ENCODE peak calls at places on chromosomes 13 and 19, in ten cellular contexts. Y is CD8-positive, alpha-beta T cell; D is IMR-90; N is left ventricle myocardium inferior; Q is fibroblast of lung; V is PC-3; B is A549; P is tibial artery; A is psoas muscle; K is cardiac muscle cell. H is an unnamed sample.

GRCh38 chr19:49862411-49863253 is 4.7 kb downstream of the PNKP start:
- DNase-seq in Y (no peak), D (no peak), N (no peak), Q (no peak), V (no peak), B (no peak), P (no peak), A (peak), K (peak), H (no peak)

GRCh38 chr13:111338841-111339240 is 18.4 kb downstream of the TEX29 start:
- DNase-seq in Y (no peak), D (no peak), N (no peak), Q (no peak), V (no peak), B (no peak), P (peak), A (no peak), K (no peak), H (no peak)

GRCh38 chr13:76885203-76886004 is 801 bp downstream of the KCTD12 start:
- DNase-seq in Y (peak), D (peak), N (peak), Q (peak), V (peak), B (peak), P (peak), A (peak), K (peak), H (no peak)

GRCh38 chr19:48558018-48558684 is 6.2 kb downstream of the SULT2B1 start:
- DNase-seq in Y (no peak), D (peak), N (no peak), Q (peak), V (peak), B (peak), P (peak), A (no peak), K (no peak), H (no peak)

GRCh38 chr13:102470283-102470920 is 68.6 kb upstream of the FGF14 start:
- DNase-seq in Y (no peak), D (no peak), N (no peak), Q (no peak), V (no peak), B (no peak), P (no peak), A (no peak), K (no peak), H (no peak)

GRCh38 chr19:5103061-5103701 is 134.3 kb downstream of the KDM4B start:
- DNase-seq in Y (no peak), D (peak), N (peak), Q (peak), V (no peak), B (no peak), P (peak), A (peak), K (no peak), H (no peak)

GRCh38 chr13:87274209-87274819 is 396.9 kb upstream of the SLITRK5 start:
- DNase-seq in Y (peak), D (peak), N (no peak), Q (peak), V (peak), B (no peak), P (no peak), A (no peak), K (peak), H (no peak)

GRCh38 chr13:70747305-70747704 is 639.1 kb upstream of the KLHL1 start:
- DNase-seq in Y (no peak), D (no peak), N (no peak), Q (no peak), V (no peak), B (no peak), P (no peak), A (no peak), K (no peak), H (peak)

GRCh38 chr13:80278706-80279105 is 62.2 kb downstream of the SPRY2 start:
- DNase-seq in Y (no peak), D (no peak), N (no peak), Q (no peak), V (no peak), B (no peak), P (no peak), A (no peak), K (no peak), H (no peak)

GRCh38 chr19:7685546-7686445 is 5.2 kb downstream of the TRAPPC5 start:
- DNase-seq in Y (no peak), D (no peak), N (no peak), Q (no peak), V (no peak), B (no peak), P (no peak), A (no peak), K (no peak), H (no peak)

GRCh38 chr13:111609631-111610030 is 289.2 kb downstream of the TEX29 start:
- DNase-seq in Y (no peak), D (no peak), N (no peak), Q (no peak), V (no peak), B (no peak), P (no peak), A (no peak), K (no peak), H (no peak)

GRCh38 chr13:44271915-44272341 is 101.7 kb upstream of the SERP2 start:
- DNase-seq in Y (no peak), D (no peak), N (no peak), Q (no peak), V (no peak), B (no peak), P (peak), A (peak), K (peak), H (no peak)

GRCh38 chr13:44148159-44148929 is 225.3 kb upstream of the SERP2 start:
- DNase-seq in Y (no peak), D (peak), N (no peak), Q (no peak), V (peak), B (no peak), P (no peak), A (no peak), K (no peak), H (no peak)

GRCh38 chr19:16141043-16141442 is 2.4 kb upstream of the HSH2D start:
- DNase-seq in Y (no peak), D (no peak), N (no peak), Q (no peak), V (no peak), B (no peak), P (no peak), A (no peak), K (no peak), H (no peak)
- TF ChIP-seq CTCF in Y (no peak), D (no peak), N (no peak), Q (no peak), V (no peak), B (no peak), P (no peak), A (no peak), K (no peak), H (no peak)

GRCh38 chr19:56269348-56269747 is 3.2 kb upstream of the EDDM13 start:
- DNase-seq in Y (no peak), D (no peak), N (no peak), Q (no peak), V (no peak), B (no peak), P (no peak), A (no peak), K (no peak), H (peak)

GRCh38 chr19:56272448-56272847 is at the start of gene EDDM13:
- DNase-seq in Y (no peak), D (no peak), N (no peak), Q (no peak), V (no peak), B (no peak), P (no peak), A (no peak), K (no peak), H (no peak)

GRCh38 chr19:56270676-56271075 is 1.9 kb upstream of the EDDM13 start:
- DNase-seq in Y (no peak), D (peak), N (no peak), Q (no peak), V (peak), B (no peak), P (no peak), A (no peak), K (no peak), H (no peak)

GRCh38 chr19:56271096-56271495 is 1.5 kb upstream of the EDDM13 start:
- DNase-seq in Y (no peak), D (no peak), N (no peak), Q (no peak), V (no peak), B (no peak), P (no peak), A (no peak), K (no peak), H (no peak)

DNA sequence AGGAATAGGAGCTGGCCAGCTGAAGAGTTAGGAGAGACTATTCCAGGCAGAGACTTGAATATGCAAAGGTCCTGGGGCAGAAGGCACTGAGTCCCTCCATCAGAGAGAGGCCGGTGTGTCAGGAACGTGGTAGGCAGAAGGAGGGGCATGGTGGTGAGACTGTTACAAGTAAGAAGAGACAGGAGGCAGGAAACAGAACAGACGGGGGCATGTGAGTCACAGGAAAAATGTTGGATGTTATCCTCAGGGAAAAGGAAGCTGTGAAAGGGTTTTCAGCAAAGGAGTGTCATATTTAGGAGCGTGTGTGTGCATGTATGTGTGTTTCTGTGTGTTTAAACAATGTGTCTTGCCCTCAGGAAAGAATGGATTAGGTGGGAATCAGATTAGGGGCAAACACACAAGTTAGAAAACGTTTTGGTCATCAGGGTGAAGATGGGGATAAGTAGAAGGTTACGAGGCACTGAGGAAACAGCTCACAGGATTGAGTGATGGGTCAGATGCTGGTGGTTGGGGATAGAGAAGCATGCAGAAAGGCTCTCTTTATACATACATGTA is 1.1 kb downstream of the EDDM13 start:
- DNase-seq in Y (no peak), D (peak), N (no peak), Q (no peak), V (peak), B (no peak), P (no peak), A (no peak), K (no peak), H (no peak)
- TF ChIP-seq CTCF in Y (no peak), D (no peak), N (no peak), Q (no peak), V (no peak), B (no peak), P (no peak), A (no peak), K (no peak), H (no peak)

GRCh38 chr19:58328999-58329398 is 2.2 kb downstream of the ZSCAN22 start:
- DNase-seq in Y (peak), D (no peak), N (no peak), Q (no peak), V (peak), B (no peak), P (no peak), A (no peak), K (peak), H (no peak)
- TF ChIP-seq CTCF in Y (no peak), D (no peak), N (no peak), Q (no peak), V (peak), B (no peak), P (no peak), A (no peak), K (no peak), H (no peak)

GRCh38 chr19:33399081-33399744 is 25.7 kb downstream of the CEBPG start:
- DNase-seq in Y (no peak), D (no peak), N (no peak), Q (no peak), V (no peak), B (no peak), P (peak), A (no peak), K (no peak), H (no peak)

GRCh38 chr19:33396701-33397535 is 23.4 kb downstream of the CEBPG start:
- DNase-seq in Y (no peak), D (no peak), N (peak), Q (no peak), V (no peak), B (no peak), P (no peak), A (peak), K (no peak), H (no peak)

GRCh38 chr19:33398361-33399060 is 25.0 kb downstream of the CEBPG start:
- DNase-seq in Y (no peak), D (no peak), N (no peak), Q (no peak), V (no peak), B (no peak), P (peak), A (no peak), K (no peak), H (no peak)

GRCh38 chr19:33395561-33396550 is 22.3 kb downstream of the CEBPG start:
- DNase-seq in Y (no peak), D (peak), N (peak), Q (peak), V (no peak), B (no peak), P (peak), A (peak), K (no peak), H (no peak)

DNA sequence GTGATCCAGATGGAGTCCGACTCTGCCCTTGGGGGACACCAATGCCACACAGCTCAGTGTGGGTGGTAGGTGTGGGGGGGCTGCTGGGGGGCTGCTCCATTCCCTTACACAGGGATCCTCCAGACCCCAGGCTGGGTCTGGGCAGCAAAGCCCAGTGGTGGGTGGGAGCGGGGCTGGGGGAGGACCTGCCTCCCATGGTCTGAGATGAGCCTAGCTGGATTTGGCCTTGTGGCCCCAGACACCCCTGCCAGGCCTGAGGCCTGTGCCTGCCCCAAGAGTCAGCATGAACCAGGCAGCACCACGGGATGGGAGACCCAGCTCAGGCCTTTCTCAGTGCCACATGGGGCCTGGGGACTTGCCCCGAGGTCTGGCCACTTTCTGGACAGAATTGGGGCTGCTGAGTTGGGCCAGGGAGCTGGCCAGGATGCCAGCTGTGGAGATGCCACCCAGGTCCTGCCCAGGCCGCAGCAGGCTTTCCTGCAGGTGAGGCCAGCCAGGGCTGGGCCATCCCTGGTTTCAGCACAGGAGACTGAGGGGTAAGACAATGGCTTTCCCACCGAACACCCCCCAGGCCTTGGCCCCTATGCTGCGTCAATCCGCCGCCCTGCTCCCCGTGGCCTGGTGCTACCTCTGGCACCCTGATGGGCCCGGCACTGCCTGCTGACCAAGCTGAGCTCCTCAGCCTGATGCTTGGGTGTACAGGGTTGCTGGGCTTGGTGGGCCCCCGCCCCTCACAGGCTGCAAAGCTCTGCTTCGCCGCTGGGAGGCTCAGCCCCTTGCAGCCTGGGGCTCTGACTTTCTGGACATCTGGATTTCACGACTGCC is 24.2 kb downstream of the CEBPG start:
- DNase-seq in Y (no peak), D (no peak), N (no peak), Q (no peak), V (no peak), B (no peak), P (peak), A (peak), K (no peak), H (no peak)
- TF ChIP-seq CTCF in Y (no peak), D (no peak), N (peak), Q (no peak), V (no peak), B (no peak), P (no peak), A (no peak), K (peak), H (no peak)

DNA sequence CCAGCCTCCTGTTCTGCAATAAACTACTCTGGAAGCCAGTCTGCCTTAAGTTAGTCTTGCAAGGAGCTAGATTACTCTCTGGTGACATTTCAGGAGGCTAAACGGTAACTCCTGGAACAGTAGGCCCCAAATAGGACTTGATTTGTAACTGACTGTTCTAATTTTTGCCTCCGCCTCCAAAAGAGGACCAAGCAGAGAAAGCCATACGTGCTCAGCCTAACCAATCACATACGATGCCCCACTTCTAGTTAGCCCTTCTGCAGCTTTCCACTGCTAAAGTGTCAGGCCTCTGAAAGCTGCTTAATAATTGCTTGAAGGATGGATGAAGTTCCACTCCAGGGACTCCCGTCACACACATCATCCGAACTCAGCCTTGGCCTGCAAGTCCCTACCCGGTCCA is 749 bp downstream of the ZNF805 start:
- DNase-seq in Y (no peak), D (peak), N (no peak), Q (peak), V (no peak), B (no peak), P (no peak), A (no peak), K (peak), H (no peak)
- TF ChIP-seq CTCF in Y (no peak), D (no peak), N (no peak), Q (no peak), V (no peak), B (no peak), P (no peak), A (no peak), K (no peak), H (no peak)

GRCh38 chr19:46621191-46622117 is 3.4 kb downstream of the PTGIR start:
- DNase-seq in Y (no peak), D (peak), N (no peak), Q (no peak), V (no peak), B (no peak), P (no peak), A (peak), K (no peak), H (no peak)
- TF ChIP-seq CTCF in Y (no peak), D (no peak), N (no peak), Q (no peak), V (no peak), B (no peak), P (peak), A (no peak), K (peak), H (no peak)

GRCh38 chr13:99433543-99434075 is 67.7 kb upstream of the TM9SF2 start:
- DNase-seq in Y (no peak), D (no peak), N (no peak), Q (no peak), V (no peak), B (no peak), P (no peak), A (no peak), K (no peak), H (no peak)

GRCh38 chr13:99432637-99433542 is 68.4 kb upstream of the TM9SF2 start:
- DNase-seq in Y (peak), D (peak), N (peak), Q (peak), V (peak), B (peak), P (peak), A (peak), K (peak), H (no peak)

GRCh38 chr13:99436013-99436412 is 65.3 kb upstream of the TM9SF2 start:
- DNase-seq in Y (no peak), D (no peak), N (no peak), Q (no peak), V (peak), B (no peak), P (no peak), A (no peak), K (no peak), H (no peak)

GRCh38 chr13:99435116-99435515 is 66.2 kb upstream of the TM9SF2 start:
- DNase-seq in Y (no peak), D (no peak), N (no peak), Q (no peak), V (no peak), B (no peak), P (no peak), A (no peak), K (no peak), H (no peak)

DNA sequence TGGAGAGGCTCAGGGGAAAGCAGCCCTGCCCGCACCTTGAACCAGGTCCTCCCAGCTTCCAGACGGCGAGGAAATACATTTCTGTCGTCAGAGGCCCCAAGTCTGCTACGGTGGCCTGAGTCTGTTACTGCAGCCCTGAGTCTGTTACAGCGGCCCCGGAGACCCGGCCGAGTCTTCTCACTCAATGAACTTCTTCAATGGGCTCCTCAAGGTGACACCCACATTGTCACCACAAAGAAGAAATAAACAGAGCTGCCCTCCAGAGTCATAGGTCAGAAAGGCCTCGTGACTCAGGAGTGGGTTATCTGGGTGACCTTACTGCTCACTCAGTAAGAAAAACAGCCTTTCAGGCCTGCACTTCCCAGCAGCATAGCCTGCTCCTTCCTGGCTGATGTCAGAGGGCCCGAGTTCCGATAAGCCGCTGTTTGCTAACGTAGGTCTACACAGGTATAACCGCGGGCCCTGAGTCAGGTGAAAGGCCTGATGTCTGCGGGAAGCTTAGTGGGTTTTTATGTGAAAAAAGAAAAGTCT is 66.9 kb upstream of the TM9SF2 start:
- DNase-seq in Y (peak), D (no peak), N (no peak), Q (no peak), V (no peak), B (no peak), P (no peak), A (no peak), K (no peak), H (no peak)
- TF ChIP-seq CTCF in Y (no peak), D (peak), N (no peak), Q (no peak), V (no peak), B (no peak), P (no peak), A (no peak), K (no peak), H (no peak)

DNA sequence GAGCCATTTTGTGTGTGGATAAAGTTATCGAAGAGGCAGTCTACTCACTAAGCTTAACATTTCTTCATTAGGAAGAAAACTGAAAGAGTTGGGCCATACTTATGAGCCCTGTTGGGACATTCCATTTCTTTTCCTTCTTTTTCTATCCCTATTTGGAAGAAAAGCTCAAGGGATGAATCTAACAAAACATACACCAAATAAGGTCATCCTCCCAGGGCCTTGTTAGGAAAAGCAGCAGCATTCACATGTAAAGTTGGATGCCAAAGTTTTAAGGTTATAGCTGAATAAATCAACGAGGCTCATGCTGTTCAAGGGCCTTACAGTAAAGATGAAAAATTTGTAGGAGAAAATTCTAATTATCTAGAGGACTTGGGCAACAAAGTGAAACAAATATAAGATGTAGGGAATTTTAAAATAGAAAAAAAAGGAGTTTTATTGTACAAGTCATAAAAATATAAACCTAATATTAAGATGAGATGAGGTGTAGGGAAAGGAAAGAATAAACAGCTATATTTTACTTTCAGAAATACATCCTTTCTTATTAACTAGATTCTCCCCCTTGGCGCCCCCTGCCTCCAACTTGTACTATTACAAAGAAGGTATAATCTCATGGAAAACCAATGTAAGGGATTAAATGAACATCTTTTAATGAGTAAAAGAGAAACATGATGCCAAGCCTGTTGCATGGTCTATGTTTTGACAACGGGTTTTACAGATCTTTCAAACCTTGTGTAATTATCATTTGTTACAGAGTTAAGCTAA is 160.4 kb downstream of the PCDH20 start:
- DNase-seq in Y (no peak), D (no peak), N (no peak), Q (peak), V (peak), B (no peak), P (no peak), A (no peak), K (peak), H (no peak)
- TF ChIP-seq CTCF in Y (no peak), D (peak), N (peak), Q (no peak), V (peak), B (no peak), P (no peak), A (no peak), K (peak), H (peak)

H was measured in D721Med.